ENCODE peak calls at places on chromosomes 13 and 19, in nine cellular contexts. C is activated naive CD8-positive, alpha-beta T cell treated with anti-CD3 and anti-CD28 coated beads, Interleukin-2, amount 50 U/mL, for 24 hours; M is effector memory CD8-positive, alpha-beta T cell; A is AG10803; Z is T-cell; L is sigmoid colon; J is ELF-1; U is CD8-positive, alpha-beta T cell; B is midbrain. F is an unnamed sample.
A peak's percentile ranks its signal among the peaks of the same experiment; 100 is the strongest.

GRCh38 chr19:14089662-14090508 is 666 bp downstream of the SAMD1 start:
- DNase-seq in C (peak; percentile 58), M (peak; percentile 40), A (peak; percentile 72), Z (no peak), L (no peak), J (peak; percentile 40), U (peak; percentile 18), B (no peak), F (peak; percentile 71)

GRCh38 chr19:53977429-53977990 is 13.9 kb upstream of the CACNG6 start:
- DNase-seq in C (peak; percentile 61), M (peak; percentile 58), A (peak; percentile 80), Z (peak; percentile 37), L (peak; percentile 87), J (peak; percentile 92), U (peak; percentile 46), B (peak; percentile 86), F (peak; percentile 79)

GRCh38 chr13:104837756-104838155 is 1697.7 kb downstream of the EFNB2 start:
- DNase-seq in C (no peak), M (no peak), A (no peak), Z (no peak), L (no peak), J (no peak), U (no peak), B (no peak), F (no peak)

GRCh38 chr13:52921194-52921593 is 72.8 kb upstream of the PCDH8 start:
- DNase-seq in C (no peak), M (no peak), A (no peak), Z (no peak), L (no peak), J (no peak), U (no peak), B (no peak), F (no peak)

GRCh38 chr19:53394522-53394973 is 401 bp upstream of the ZNF765 start:
- DNase-seq in C (peak; percentile 2), M (no peak), A (peak; percentile 58), Z (no peak), L (peak; percentile 80), J (peak; percentile 91), U (peak; percentile 1), B (no peak), F (peak; percentile 53)

GRCh38 chr19:10660346-10660745 is 6.2 kb downstream of the ILF3 start:
- DNase-seq in C (no peak), M (no peak), A (no peak), Z (no peak), L (no peak), J (no peak), U (no peak), B (no peak), F (no peak)

GRCh38 chr13:87671031-87671823 is at the start of gene SLITRK5:
- DNase-seq in C (peak; percentile 70), M (no peak), A (peak; percentile 37), Z (peak; percentile 32), L (peak; percentile 80), J (peak; percentile 87), U (peak; percentile 49), B (peak; percentile 92), F (peak; percentile 42)

GRCh38 chr13:70708744-70709143 is 600.5 kb upstream of the KLHL1 start:
- DNase-seq in C (no peak), M (no peak), A (no peak), Z (no peak), L (no peak), J (no peak), U (no peak), B (no peak), F (no peak)

GRCh38 chr13:36323951-36324566 is 22.1 kb downstream of the SPART start:
- DNase-seq in C (no peak), M (no peak), A (peak; percentile 83), Z (no peak), L (no peak), J (peak; percentile 76), U (no peak), B (no peak), F (peak; percentile 53)

GRCh38 chr13:58979851-58980250 is 1183.9 kb downstream of the DIAPH3 start:
- DNase-seq in C (no peak), M (no peak), A (no peak), Z (no peak), L (no peak), J (no peak), U (no peak), B (no peak), F (no peak)

GRCh38 chr13:50339291-50339690 is 324.0 kb downstream of the KCNRG start:
- DNase-seq in C (no peak), M (no peak), A (no peak), Z (no peak), L (no peak), J (no peak), U (no peak), B (no peak), F (no peak)

GRCh38 chr19:47582320-47582909 is 9.5 kb upstream of the ZNF541 start:
- DNase-seq in C (no peak), M (no peak), A (peak; percentile 24), Z (no peak), L (no peak), J (no peak), U (no peak), B (no peak), F (peak; percentile 89)

F was measured in astrocyte.